ENCODE peak calls at places on chromosomes 5 and 9, in eight cellular contexts. X is SK-N-SH, M is sigmoid colon, G is GM12878, S is A549, J is HepG2, Y is K562, K is tibial nerve. U is an unnamed sample.

GRCh38 chr5:151906246-151906645 is 18.4 kb downstream of the GLRA1 start:
- DNase-seq in X (no peak), M (no peak), G (no peak), S (no peak), J (no peak), Y (no peak), K (no peak), U (no peak)

GRCh38 chr9:19875291-19875910 is 86.6 kb upstream of the SLC24A2 start:
- DNase-seq in X (no peak), M (no peak), G (no peak), S (no peak), J (no peak), Y (no peak), K (no peak), U (no peak)

GRCh38 chr5:156332245-156332644 is 5.3 kb downstream of the SGCD start:
- DNase-seq in X (no peak), M (no peak), G (no peak), S (no peak), J (no peak), Y (no peak), K (no peak), U (no peak)

GRCh38 chr5:155380480-155380879 is 366.9 kb downstream of the KIF4B start:
- DNase-seq in X (no peak), M (no peak), G (no peak), S (no peak), J (peak), Y (no peak), K (no peak), U (no peak)

GRCh38 chr9:130186839-130187522 is 14.8 kb downstream of the NCS1 start:
- DNase-seq in X (peak), M (peak), G (no peak), S (peak), J (peak), Y (peak), K (no peak), U (peak)

GRCh38 chr5:161975350-161975749 is 92.2 kb upstream of the GABRG2 start:
- DNase-seq in X (no peak), M (no peak), G (no peak), S (no peak), J (no peak), Y (no peak), K (no peak), U (no peak)

GRCh38 chr5:146461319-146461718 is 14.2 kb downstream of the TCERG1 start:
- DNase-seq in X (no peak), M (no peak), G (no peak), S (no peak), J (no peak), Y (no peak), K (no peak), U (no peak)

GRCh38 chr9:109117856-109118801 is 1.6 kb downstream of the TMEM245 start:
- DNase-seq in X (peak), M (no peak), G (no peak), S (peak), J (peak), Y (peak), K (no peak), U (peak)

GRCh38 chr5:71998746-71999145 is 108.5 kb upstream of the MAP1B start:
- DNase-seq in X (no peak), M (no peak), G (no peak), S (no peak), J (no peak), Y (no peak), K (no peak), U (no peak)

GRCh38 chr9:133509179-133510083 is 15.3 kb downstream of the MYMK start:
- DNase-seq in X (peak), M (no peak), G (no peak), S (no peak), J (no peak), Y (no peak), K (no peak), U (peak)

GRCh38 chr5:175520321-175520720 is 42.0 kb downstream of the SFXN1 start:
- DNase-seq in X (no peak), M (no peak), G (no peak), S (no peak), J (no peak), Y (no peak), K (no peak), U (no peak)

GRCh38 chr9:109966643-109967368 is 186.8 kb downstream of the PALM2AKAP2 start:
- DNase-seq in X (no peak), M (no peak), G (no peak), S (no peak), J (no peak), Y (no peak), K (no peak), U (no peak)

GRCh38 chr9:100587375-100587774 is 9.5 kb downstream of the CAVIN4 start:
- DNase-seq in X (no peak), M (no peak), G (no peak), S (peak), J (peak), Y (no peak), K (no peak), U (no peak)

GRCh38 chr5:96582343-96582742 is 79.8 kb upstream of the CAST start:
- DNase-seq in X (peak), M (no peak), G (no peak), S (no peak), J (no peak), Y (no peak), K (no peak), U (peak)

GRCh38 chr5:4113426-4113825 is 517.8 kb downstream of the IRX1 start:
- DNase-seq in X (no peak), M (no peak), G (no peak), S (no peak), J (no peak), Y (no peak), K (no peak), U (no peak)

GRCh38 chr9:106753155-106753671 is 109.8 kb upstream of the ZNF462 start:
- DNase-seq in X (no peak), M (no peak), G (peak), S (no peak), J (no peak), Y (no peak), K (no peak), U (no peak)

GRCh38 chr9:125946397-125946796 is 199.2 kb downstream of the PBX3 start:
- DNase-seq in X (no peak), M (no peak), G (no peak), S (no peak), J (no peak), Y (no peak), K (no peak), U (no peak)

GRCh38 chr9:100700689-100701318 is 122.9 kb downstream of the CAVIN4 start:
- DNase-seq in X (peak), M (no peak), G (no peak), S (peak), J (peak), Y (peak), K (no peak), U (no peak)

GRCh38 chr5:135457424-135458071 is 5.4 kb upstream of the TIFAB start:
- DNase-seq in X (peak), M (peak), G (no peak), S (peak), J (peak), Y (peak), K (no peak), U (peak)

GRCh38 chr9:134372621-134373267 is 46.5 kb downstream of the RXRA start:
- DNase-seq in X (no peak), M (peak), G (no peak), S (no peak), J (no peak), Y (no peak), K (no peak), U (peak)

GRCh38 chr5:14039063-14039462 is 94.6 kb upstream of the DNAH5 start:
- DNase-seq in X (no peak), M (no peak), G (no peak), S (peak), J (peak), Y (no peak), K (no peak), U (no peak)

GRCh38 chr5:108361771-108362170 is 20.1 kb downstream of the FBXL17 start:
- DNase-seq in X (no peak), M (no peak), G (no peak), S (no peak), J (no peak), Y (no peak), K (no peak), U (no peak)

GRCh38 chr9:20988916-20989315 is 42.5 kb downstream of the HACD4 start:
- DNase-seq in X (no peak), M (no peak), G (no peak), S (no peak), J (no peak), Y (no peak), K (no peak), U (no peak)

GRCh38 chr9:110835404-110835803 is 166.8 kb downstream of the MUSK start:
- DNase-seq in X (no peak), M (no peak), G (no peak), S (peak), J (peak), Y (no peak), K (no peak), U (no peak)

GRCh38 chr5:4555739-4556285 is 584.3 kb upstream of the ADAMTS16 start:
- DNase-seq in X (no peak), M (no peak), G (no peak), S (no peak), J (no peak), Y (no peak), K (no peak), U (no peak)

GRCh38 chr5:142110046-142110531 is 1.5 kb downstream of the NDFIP1 start:
- DNase-seq in X (peak), M (peak), G (peak), S (peak), J (peak), Y (no peak), K (peak), U (peak)

GRCh38 chr5:132180134-132180745 is 47.4 kb downstream of the P4HA2 start:
- DNase-seq in X (peak), M (no peak), G (no peak), S (peak), J (peak), Y (peak), K (no peak), U (no peak)

GRCh38 chr9:124735121-124735520 is 36.0 kb downstream of the NR6A1 start:
- DNase-seq in X (no peak), M (no peak), G (no peak), S (no peak), J (peak), Y (no peak), K (no peak), U (no peak)

GRCh38 chr5:91176288-91177016 is 206.7 kb downstream of the ARRDC3 start:
- DNase-seq in X (no peak), M (no peak), G (no peak), S (no peak), J (no peak), Y (no peak), K (no peak), U (no peak)

GRCh38 chr5:110032386-110032785 is 342.7 kb downstream of the MAN2A1 start:
- DNase-seq in X (no peak), M (no peak), G (no peak), S (no peak), J (no peak), Y (no peak), K (no peak), U (no peak)

GRCh38 chr5:158908690-158909325 is 190.9 kb downstream of the EBF1 start:
- DNase-seq in X (no peak), M (no peak), G (no peak), S (no peak), J (no peak), Y (no peak), K (no peak), U (no peak)

GRCh38 chr5:141777130-141777529 is 95.1 kb upstream of the ARAP3 start:
- DNase-seq in X (no peak), M (no peak), G (no peak), S (no peak), J (no peak), Y (no peak), K (no peak), U (no peak)

GRCh38 chr9:106622148-106622547 is 240.8 kb upstream of the ZNF462 start:
- DNase-seq in X (peak), M (no peak), G (no peak), S (no peak), J (no peak), Y (no peak), K (no peak), U (no peak)

GRCh38 chr5:132256783-132257130 is 739 bp upstream of the PDLIM4 start:
- DNase-seq in X (no peak), M (no peak), G (no peak), S (no peak), J (no peak), Y (no peak), K (no peak), U (no peak)

GRCh38 chr5:143355710-143356109 is 47.8 kb downstream of the NR3C1 start:
- DNase-seq in X (peak), M (peak), G (no peak), S (peak), J (peak), Y (peak), K (peak), U (peak)

GRCh38 chr9:69176446-69177135 is 2.5 kb downstream of the TJP2 start:
- DNase-seq in X (no peak), M (no peak), G (no peak), S (no peak), J (no peak), Y (no peak), K (no peak), U (peak)

GRCh38 chr9:136225366-136225747 is 20.3 kb downstream of the QSOX2 start:
- DNase-seq in X (no peak), M (no peak), G (peak), S (no peak), J (no peak), Y (no peak), K (no peak), U (peak)

GRCh38 chr5:80653497-80653896 is 955 bp upstream of the MSH3 start:
- DNase-seq in X (no peak), M (no peak), G (no peak), S (no peak), J (no peak), Y (peak), K (no peak), U (no peak)

GRCh38 chr9:98331536-98332259 is 76.2 kb upstream of the TBC1D2 start:
- DNase-seq in X (no peak), M (no peak), G (no peak), S (no peak), J (no peak), Y (peak), K (no peak), U (no peak)

GRCh38 chr9:98335666-98336065 is 80.2 kb upstream of the TBC1D2 start:
- DNase-seq in X (no peak), M (no peak), G (no peak), S (no peak), J (no peak), Y (no peak), K (no peak), U (no peak)

GRCh38 chr9:98332405-98332831 is 77.0 kb upstream of the TBC1D2 start:
- DNase-seq in X (no peak), M (no peak), G (no peak), S (no peak), J (no peak), Y (peak), K (no peak), U (no peak)

GRCh38 chr9:98334796-98335195 is 79.3 kb upstream of the TBC1D2 start:
- DNase-seq in X (no peak), M (no peak), G (no peak), S (no peak), J (no peak), Y (no peak), K (no peak), U (no peak)

DNA sequence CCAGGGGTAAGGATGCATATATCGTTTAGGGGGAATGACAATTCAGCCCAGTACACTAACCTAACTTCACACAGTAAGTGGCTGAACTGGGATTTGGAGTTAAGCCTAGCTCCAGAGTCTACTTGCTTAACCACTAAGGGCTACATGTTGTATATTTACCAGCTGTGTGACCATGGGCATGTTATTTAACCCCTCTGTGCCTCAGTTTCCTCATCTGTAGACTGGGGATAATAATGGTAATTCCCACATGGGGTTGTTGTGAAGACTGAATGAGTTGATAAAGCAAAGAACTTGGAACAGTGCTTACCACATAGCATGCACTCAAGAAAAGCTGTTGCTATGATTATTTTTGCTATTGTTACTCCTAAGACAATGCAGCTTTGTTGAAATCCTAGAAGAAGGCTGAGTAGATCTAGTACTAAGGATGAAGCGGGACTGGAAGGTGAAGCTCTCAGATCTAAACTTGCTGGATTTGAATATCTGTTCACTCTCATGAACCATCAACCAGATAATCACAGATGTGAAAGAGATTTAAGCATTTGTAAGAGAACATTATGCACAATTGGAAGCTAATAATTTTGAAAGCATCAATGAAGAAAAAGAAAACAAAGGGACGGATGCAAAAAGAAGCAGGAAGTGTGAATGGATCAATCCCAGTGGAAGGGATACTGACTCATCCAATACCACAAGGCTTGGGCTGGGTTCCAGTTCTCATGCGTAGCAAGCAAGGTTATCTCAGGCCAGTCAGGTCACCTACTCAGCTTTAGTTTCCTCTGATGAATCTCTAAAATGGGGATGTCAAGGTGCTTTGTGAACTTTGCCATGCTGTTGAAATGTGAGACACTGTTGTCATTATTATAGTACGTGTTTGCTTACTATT is 78.5 kb upstream of the TBC1D2 start:
- DNase-seq in X (no peak), M (no peak), G (no peak), S (peak), J (no peak), Y (peak), K (no peak), U (no peak)
- TF ChIP-seq CTCF in X (no peak), M (no peak), G (no peak), S (no peak), J (no peak), Y (no peak), K (no peak), U (no peak)

GRCh38 chr5:82142217-82142841 is 135.8 kb downstream of the RPS23 start:
- DNase-seq in X (no peak), M (no peak), G (no peak), S (no peak), J (no peak), Y (peak), K (no peak), U (no peak)
- H3K27ac ChIP-seq in X (no peak), M (no peak), G (no peak), S (no peak), J (no peak), Y (peak), K (no peak), U (no peak)

DNA sequence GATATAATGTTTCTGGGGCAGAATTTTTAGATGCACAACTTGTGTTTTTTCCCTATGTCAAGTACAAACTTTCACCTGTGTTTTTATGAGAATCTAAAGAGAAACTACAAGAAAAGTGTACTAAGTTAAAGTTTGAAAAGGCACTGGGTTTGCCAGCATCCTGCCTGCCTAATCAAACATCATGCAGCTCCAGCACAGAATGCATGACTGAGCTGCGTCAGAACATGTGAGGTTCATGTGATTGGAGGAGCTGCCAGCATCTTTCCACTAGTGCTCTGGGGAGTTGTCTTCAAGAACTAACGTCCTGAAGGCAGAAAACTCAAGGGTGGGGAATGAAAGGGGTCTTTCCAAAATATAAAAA is 46.1 kb upstream of the RIC1 start:
- DNase-seq in X (no peak), M (no peak), G (peak), S (no peak), J (no peak), Y (no peak), K (no peak), U (no peak)
- TF ChIP-seq EP300 in X (no peak), M (no peak), G (no peak), S (no peak), J (no peak), Y (no peak), K (peak), U (no peak)

DNA sequence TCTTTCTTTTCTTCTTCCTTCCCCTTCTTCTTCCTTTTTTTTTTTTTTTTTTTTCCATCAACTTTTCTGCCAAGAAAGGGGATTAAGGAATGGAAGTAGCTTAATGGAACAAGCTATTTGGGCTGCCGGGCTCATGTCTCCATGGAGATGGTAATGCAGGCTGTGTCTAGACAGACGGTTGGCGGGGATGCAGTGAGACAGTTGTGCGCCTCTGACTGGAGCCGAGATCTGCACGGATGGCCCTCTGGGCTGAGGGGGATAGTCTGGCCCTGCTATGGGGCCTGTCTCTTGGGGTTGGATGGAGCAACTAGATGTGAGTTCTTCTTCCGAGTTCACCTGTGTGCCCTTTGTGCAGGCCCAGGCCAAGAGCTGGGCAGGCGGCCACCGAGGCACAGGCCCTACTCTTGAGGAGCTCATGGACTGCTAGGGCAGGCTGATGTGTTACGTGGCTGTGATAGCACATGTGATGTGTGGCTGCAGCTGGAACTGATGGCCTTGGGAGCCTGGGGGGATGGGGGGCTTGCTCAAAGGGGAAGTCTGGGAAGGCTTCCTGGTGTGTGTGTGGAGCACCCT is 45.6 kb downstream of the NSG2 start:
- DNase-seq in X (no peak), M (no peak), G (no peak), S (no peak), J (no peak), Y (no peak), K (no peak), U (no peak)
- TF ChIP-seq CTCF in X (no peak), M (no peak), G (no peak), S (no peak), J (no peak), Y (no peak), K (no peak), U (no peak)

GRCh38 chr9:37943329-37944265 is 39.7 kb upstream of the SLC25A51 start:
- DNase-seq in X (no peak), M (no peak), G (no peak), S (no peak), J (no peak), Y (no peak), K (no peak), U (no peak)
- H3K27ac ChIP-seq in X (peak), M (no peak), G (no peak), S (peak), J (no peak), Y (no peak), K (no peak), U (peak)

GRCh38 chr9:122446819-122447484 is 30.8 kb downstream of the OR1J1 start:
- DNase-seq in X (no peak), M (no peak), G (no peak), S (no peak), J (no peak), Y (peak), K (no peak), U (no peak)

GRCh38 chr9:122442568-122442967 is 35.2 kb downstream of the OR1J1 start:
- DNase-seq in X (no peak), M (no peak), G (no peak), S (no peak), J (no peak), Y (no peak), K (no peak), U (no peak)

GRCh38 chr9:122444366-122444765 is 33.4 kb downstream of the OR1J1 start:
- DNase-seq in X (no peak), M (peak), G (no peak), S (no peak), J (no peak), Y (no peak), K (no peak), U (no peak)

GRCh38 chr9:122445155-122445749 is 32.5 kb downstream of the OR1J1 start:
- DNase-seq in X (no peak), M (no peak), G (no peak), S (no peak), J (no peak), Y (no peak), K (no peak), U (no peak)
- TF ChIP-seq EP300 in X (peak), M (no peak), G (no peak), S (no peak), J (no peak), Y (no peak), K (no peak), U (no peak)

GRCh38 chr9:4225291-4226119 is 74.4 kb downstream of the GLIS3 start:
- DNase-seq in X (no peak), M (no peak), G (no peak), S (peak), J (no peak), Y (no peak), K (no peak), U (no peak)
- TF ChIP-seq CTCF in X (peak), M (no peak), G (peak), S (peak), J (no peak), Y (no peak), K (no peak), U (no peak)

GRCh38 chr9:71506821-71507220 is 261.5 kb downstream of the CEMIP2 start:
- DNase-seq in X (no peak), M (no peak), G (no peak), S (peak), J (no peak), Y (no peak), K (no peak), U (peak)
- H3K27ac ChIP-seq in X (no peak), M (no peak), G (no peak), S (no peak), J (no peak), Y (no peak), K (no peak), U (no peak)

GRCh38 chr5:103523319-103523718 is 39.3 kb downstream of the NUDT12 start:
- DNase-seq in X (no peak), M (no peak), G (no peak), S (peak), J (peak), Y (no peak), K (no peak), U (peak)
- TF ChIP-seq EP300 in X (no peak), M (no peak), G (no peak), S (no peak), J (no peak), Y (no peak), K (no peak), U (no peak)

U was measured in transverse colon.